ENCODE peak calls at places on chromosome X, in seven cellular contexts. M, G, A, T, K, Q and C are unnamed samples.

GRCh38 chrX:154597221-154597620 is 12.3 kb downstream of the CTAG1A start:
- DNase-seq in A (peak; percentile 22), G (no peak), K (no peak), M (peak; percentile 4), T (no peak), Q (no peak), C (no peak)

GRCh38 chrX:12441376-12442128 is 303.3 kb downstream of the FRMPD4 start:
- DNase-seq in M (no peak), T (no peak), A (no peak), Q (no peak), K (no peak), G (no peak), C (no peak)

GRCh38 chrX:118773782-118774181 is 46.4 kb downstream of the IL13RA1 start:
- DNase-seq in M (no peak), K (no peak), Q (no peak), A (no peak), T (no peak), G (no peak), C (peak; percentile 56)

GRCh38 chrX:46447384-46447783 is 97.8 kb downstream of the ZNF674 start:
- DNase-seq in G (no peak), A (no peak), T (no peak), Q (no peak), K (no peak), M (no peak), C (no peak)

GRCh38 chrX:72208126-72208525 is 26.6 kb downstream of the PIN4 start:
- DNase-seq in T (no peak), A (no peak), K (no peak), G (no peak), M (no peak), Q (no peak), C (no peak)

GRCh38 chrX:146396409-146396808 is 413.2 kb upstream of the CXorf51B start:
- DNase-seq in Q (no peak), T (no peak), M (no peak), K (no peak), G (no peak), A (no peak), C (no peak)

GRCh38 chrX:110204986-110205385 is 112.9 kb downstream of the AMMECR1 start:
- DNase-seq in T (no peak), G (no peak), Q (no peak), A (no peak), K (no peak), M (no peak), C (no peak)

GRCh38 chrX:12798601-12799000 is 7.4 kb downstream of the PRPS2 start:
- DNase-seq in A (no peak), G (no peak), K (no peak), Q (no peak), M (no peak), T (no peak), C (no peak)

GRCh38 chrX:9681422-9681821 is 84.2 kb downstream of the GPR143 start:
- DNase-seq in M (no peak), G (no peak), A (no peak), Q (no peak), T (no peak), K (no peak), C (no peak)

GRCh38 chrX:124497386-124497785 is 151.0 kb downstream of the SH2D1A start:
- DNase-seq in Q (no peak), A (no peak), K (no peak), G (no peak), M (no peak), T (no peak), C (no peak)

GRCh38 chrX:49208399-49208798 is 8.4 kb upstream of the SYP start:
- DNase-seq in T (no peak), Q (no peak), G (no peak), A (no peak), K (no peak), M (no peak), C (no peak)

GRCh38 chrX:87434618-87435017 is 83.0 kb upstream of the KLHL4 start:
- DNase-seq in Q (no peak), T (no peak), A (no peak), G (no peak), K (no peak), M (no peak), C (no peak)

GRCh38 chrX:123171781-123172180 is 12.3 kb upstream of the GRIA3 start:
- DNase-seq in M (no peak), K (peak; percentile 11), T (no peak), Q (no peak), G (no peak), A (no peak), C (no peak)

GRCh38 chrX:104112326-104112951 is at the start of gene ZCCHC18:
- DNase-seq in G (peak; percentile 4), Q (no peak), A (peak; percentile 64), T (no peak), K (peak; percentile 3), M (peak; percentile 68), C (peak; percentile 38)

GRCh38 chrX:23822397-23822796 is 39.4 kb downstream of the SAT1 start:
- DNase-seq in Q (no peak), A (no peak), K (no peak), M (no peak), G (peak; percentile 74), T (no peak), C (peak; percentile 35)

GRCh38 chrX:130025256-130025655 is 42.8 kb downstream of the BCORL1 start:
- DNase-seq in M (no peak), T (no peak), K (no peak), Q (no peak), A (no peak), G (peak; percentile 4), C (no peak)

GRCh38 chrX:150049647-150050046 is 111.4 kb upstream of the EOLA2 start:
- DNase-seq in Q (no peak), T (no peak), M (no peak), A (no peak), G (no peak), K (no peak), C (no peak)

GRCh38 chrX:11427082-11428033 is 134.1 kb downstream of the AMELX start:
- DNase-seq in Q (no peak), T (peak; percentile 31), K (peak; percentile 87), M (peak; percentile 75), A (peak; percentile 75), G (no peak), C (peak; percentile 50)

GRCh38 chrX:114071412-114071811 is 512.5 kb upstream of the HTR2C start:
- DNase-seq in A (no peak), T (no peak), M (no peak), G (no peak), K (peak; percentile 59), Q (no peak), C (no peak)

GRCh38 chrX:42978655-42979379 is 200.9 kb upstream of the PPP1R2C start:
- DNase-seq in T (no peak), M (no peak), A (no peak), K (no peak), G (no peak), Q (no peak), C (no peak)

GRCh38 chrX:135927897-135928296 is 34.4 kb downstream of the SAGE1 start:
- DNase-seq in T (no peak), K (no peak), G (no peak), M (no peak), Q (no peak), A (no peak), C (no peak)

GRCh38 chrX:130654409-130654970 is 248.5 kb downstream of the ENOX2 start:
- DNase-seq in Q (no peak), K (no peak), A (no peak), G (no peak), T (no peak), M (no peak), C (no peak)

GRCh38 chrX:20712811-20713210 is 446.1 kb upstream of the RPS6KA3 start:
- DNase-seq in K (no peak), A (no peak), G (no peak), T (no peak), M (no peak), Q (no peak), C (no peak)

GRCh38 chrX:151988706-151989299 is 14.3 kb upstream of the GABRE start:
- DNase-seq in T (no peak), G (no peak), M (no peak), Q (no peak), K (no peak), A (no peak), C (no peak)

GRCh38 chrX:153333821-153334653 is at the start of gene ZNF275:
- DNase-seq in K (peak; percentile 85), G (peak; percentile 55), A (peak; percentile 83), M (peak; percentile 84), T (peak; percentile 56), Q (no peak), C (peak; percentile 83)
- TF ChIP-seq POLR2A in K (peak; percentile 54), G (peak; percentile 56), A (no peak), M (peak; percentile 79), T (no peak), Q (no peak), C (no peak)

GRCh38 chrX:76555816-76556215 is 128.3 kb downstream of the MAGEE1 start:
- DNase-seq in G (peak; percentile 68), T (no peak), K (peak; percentile 54), M (no peak), A (no peak), Q (no peak), C (no peak)
- TF ChIP-seq CTCF in G (peak; percentile 33), T (no peak), K (peak; percentile 33), M (no peak), A (no peak), Q (peak; percentile 48), C (no peak)

DNA sequence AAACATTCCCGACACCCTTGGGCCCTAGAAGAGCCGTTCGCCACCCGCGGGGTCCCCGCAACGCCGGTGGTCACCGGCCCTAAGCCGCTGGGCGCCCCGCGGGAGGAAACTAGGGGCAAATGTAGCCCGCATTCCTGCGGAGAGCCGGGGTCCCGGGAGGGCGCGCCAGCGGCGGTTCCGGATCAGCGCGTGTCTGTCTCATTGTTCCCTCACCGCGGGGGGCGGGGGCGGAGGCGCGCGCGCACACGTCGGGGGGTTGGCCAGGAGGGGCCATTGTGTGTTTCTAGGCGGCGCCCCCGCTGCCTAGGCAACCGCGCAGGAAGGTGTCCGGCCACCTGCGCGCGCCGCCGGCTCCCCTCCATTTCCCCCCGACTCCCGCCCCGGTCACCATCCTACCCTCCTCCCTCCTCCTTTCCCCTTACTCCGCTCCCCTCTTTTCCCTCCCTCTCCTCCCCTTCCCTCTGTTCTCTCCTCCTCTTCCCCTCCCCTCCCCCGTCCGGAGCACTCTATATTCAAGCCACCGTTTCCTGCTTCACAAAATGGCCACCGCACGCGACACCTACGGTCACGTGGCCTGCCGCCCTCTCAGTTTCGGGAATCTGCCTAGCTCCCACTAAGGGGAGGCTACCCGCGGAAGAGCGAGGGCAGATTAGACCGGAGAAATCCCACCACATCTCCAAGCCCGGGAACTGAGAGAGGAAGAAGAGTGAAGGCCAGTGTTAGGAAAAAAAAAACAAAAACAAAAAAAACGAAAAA is 796 bp upstream of the DDX3X start:
- DNase-seq in A (peak; percentile 95), K (peak; percentile 92), M (peak; percentile 92), G (peak; percentile 96), Q (peak; percentile 65), T (peak; percentile 65), C (peak; percentile 90)
- TF ChIP-seq EP300 in A (no peak), K (no peak), M (no peak), G (no peak), Q (no peak), T (peak; percentile 31), C (no peak)

GRCh38 chrX:31383991-31384390 is 312.1 kb upstream of the FTHL17 start:
- DNase-seq in T (no peak), Q (no peak), A (no peak), K (no peak), M (no peak), G (no peak), C (no peak)
- TF ChIP-seq POLR2A in T (no peak), Q (no peak), A (no peak), K (no peak), M (no peak), G (no peak), C (no peak)

GRCh38 chrX:40524423-40524822 is 56.3 kb upstream of the ATP6AP2 start:
- DNase-seq in A (no peak), M (no peak), G (no peak), K (no peak), T (no peak), Q (no peak), C (no peak)
- TF ChIP-seq CTCF in A (no peak), M (no peak), G (no peak), K (peak; percentile 25), T (no peak), Q (no peak), C (no peak)